ENCODE peak calls at places on chromosomes 4 and X, in nine cellular contexts. O is hippocampal formation; K is kidney epithelial cell; Q is activated T-helper 1 cell treated with Interleukin-2 at 50 U/mL for 16 hours; P is OCI-LY7; N is EH; E is stimulated activated CD4-positive, alpha-beta T cell treated with anti-CD3 and anti-CD28 coated beads, TNF-alpha, amount 100 ng/mL, for 1 hour; U is KBM-7; J is endodermal cell. W is an unnamed sample.

GRCh38 chr4:89434364-89434988 is 126.9 kb upstream of the GPRIN3 start:
- DNase-seq in O (no peak), K (no peak), Q (no peak), P (peak; percentile 64), N (peak; percentile 27), E (no peak), U (peak; percentile 47), J (no peak), W (no peak)

GRCh38 chr4:83552085-83552484 is 16.2 kb downstream of the GPAT3 start:
- DNase-seq in O (no peak), K (no peak), Q (no peak), P (no peak), N (peak; percentile 78), E (no peak), U (no peak), J (no peak), W (no peak)

GRCh38 chr4:74855879-74856278 is 61.6 kb upstream of the BTC start:
- DNase-seq in O (no peak), K (peak; percentile 70), Q (no peak), P (no peak), N (no peak), E (no peak), U (no peak), J (no peak), W (no peak)

GRCh38 chr4:158788608-158789007 is 19.8 kb downstream of the FNIP2 start:
- DNase-seq in O (no peak), K (no peak), Q (no peak), P (no peak), N (no peak), E (no peak), U (no peak), J (no peak), W (no peak)

GRCh38 chrX:82370978-82371646 is 1137.0 kb upstream of the POU3F4 start:
- DNase-seq in O (no peak), K (no peak), Q (no peak), P (no peak), N (no peak), E (no peak), U (no peak), J (no peak), W (no peak)

GRCh38 chr4:115370490-115370889 is 257.1 kb upstream of the NDST4 start:
- DNase-seq in O (no peak), K (no peak), Q (no peak), P (no peak), N (no peak), E (no peak), U (no peak), J (no peak), W (no peak)

GRCh38 chrX:9848718-9849481 is 62.7 kb downstream of the SHROOM2 start:
- DNase-seq in O (no peak), K (no peak), Q (no peak), P (no peak), N (no peak), E (no peak), U (no peak), J (no peak), W (no peak)

GRCh38 chr4:186307497-186307896 is 41.5 kb downstream of the F11 start:
- DNase-seq in O (no peak), K (no peak), Q (no peak), P (no peak), N (no peak), E (no peak), U (no peak), J (no peak), W (no peak)

GRCh38 chr4:128427832-128428366 is 140.3 kb upstream of the PGRMC2 start:
- DNase-seq in O (no peak), K (peak; percentile 82), Q (no peak), P (no peak), N (peak; percentile 80), E (no peak), U (peak; percentile 62), J (peak; percentile 55), W (no peak)

GRCh38 chr4:169773889-169774288 is 16.1 kb upstream of the HPF1 start:
- DNase-seq in O (peak; percentile 5), K (no peak), Q (no peak), P (no peak), N (no peak), E (no peak), U (no peak), J (no peak), W (no peak)